ENCODE peak calls at places on chromosomes 13 and 19, in five cellular contexts. K, Z, M, B and T are unnamed samples.

GRCh38 chr19:40607311-40607871 is 6.2 kb downstream of the LTBP4 start:
- DNase-seq in K (no peak), Z (peak), M (no peak), B (no peak), T (no peak)

GRCh38 chr13:94558721-94559120 is 37.2 kb downstream of the TGDS start:
- DNase-seq in K (no peak), Z (peak), M (no peak), B (no peak), T (no peak)

GRCh38 chr13:58025821-58026220 is 394.3 kb downstream of the PCDH17 start:
- DNase-seq in K (no peak), Z (peak), M (no peak), B (no peak), T (no peak)

GRCh38 chr13:100176781-100177389 is 88.0 kb downstream of the PCCA start:
- DNase-seq in K (no peak), Z (no peak), M (no peak), B (no peak), T (no peak)

GRCh38 chr13:23509781-23510543 is 60.2 kb upstream of the TNFRSF19 start:
- DNase-seq in K (no peak), Z (no peak), M (no peak), B (no peak), T (no peak)

GRCh38 chr13:27264181-27264580 is 6.4 kb upstream of the RASL11A start:
- DNase-seq in K (no peak), Z (no peak), M (no peak), B (no peak), T (no peak)

GRCh38 chr19:8544168-8544567 is 30.2 kb upstream of the ZNF414 start:
- DNase-seq in K (no peak), Z (no peak), M (no peak), B (no peak), T (no peak)

GRCh38 chr13:41017744-41018582 is 1.2 kb downstream of the ELF1 start:
- DNase-seq in K (no peak), Z (no peak), M (no peak), B (no peak), T (no peak)

GRCh38 chr13:112067121-112067741 is at the start of gene SOX1:
- DNase-seq in K (no peak), Z (peak), M (no peak), B (no peak), T (no peak)

GRCh38 chr13:99610702-99611289 is 109.5 kb downstream of the TM9SF2 start:
- DNase-seq in K (no peak), Z (peak), M (no peak), B (no peak), T (peak)

GRCh38 chr19:22604571-22605274 is 29.4 kb upstream of the ZNF492 start:
- DNase-seq in K (no peak), Z (no peak), M (no peak), B (no peak), T (no peak)

GRCh38 chr19:805600-806550 is 8.6 kb downstream of the PTBP1 start:
- DNase-seq in K (no peak), Z (peak), M (no peak), B (peak), T (peak)

GRCh38 chr19:18437481-18438330 is at the start of gene ISYNA1:
- DNase-seq in K (no peak), Z (peak), M (no peak), B (peak), T (no peak)

GRCh38 chr19:45403272-45403671 is 1.6 kb downstream of the PPP1R13L start:
- DNase-seq in K (no peak), Z (no peak), M (no peak), B (no peak), T (no peak)

GRCh38 chr19:32012886-32013635 is 332.3 kb upstream of the ZNF507 start:
- DNase-seq in K (no peak), Z (no peak), M (no peak), B (no peak), T (no peak)

GRCh38 chr19:44747739-44748425 is 626 bp upstream of the BCL3 start:
- DNase-seq in K (no peak), Z (peak), M (peak), B (no peak), T (peak)

GRCh38 chr13:52447354-52447753 is 3.1 kb downstream of the VPS36 start:
- DNase-seq in K (no peak), Z (no peak), M (no peak), B (no peak), T (no peak)

GRCh38 chr13:99459101-99459500 is 42.2 kb upstream of the TM9SF2 start:
- DNase-seq in K (no peak), Z (no peak), M (no peak), B (peak), T (no peak)

GRCh38 chr19:42555317-42555716 is 27.0 kb upstream of the CEACAM1 start:
- DNase-seq in K (no peak), Z (peak), M (no peak), B (no peak), T (no peak)

GRCh38 chr19:5070922-5071321 is 102.0 kb downstream of the KDM4B start:
- DNase-seq in K (no peak), Z (no peak), M (no peak), B (no peak), T (no peak)

GRCh38 chr19:54552913-54553310 is 20.7 kb upstream of the LILRA2 start:
- DNase-seq in K (no peak), Z (no peak), M (no peak), B (no peak), T (no peak)

GRCh38 chr13:71149498-71150363 is 717.3 kb downstream of the DACH1 start:
- DNase-seq in K (no peak), Z (no peak), M (no peak), B (no peak), T (no peak)

GRCh38 chr19:55638864-55639359 is 1.9 kb upstream of the ZNF580 start:
- DNase-seq in K (no peak), Z (peak), M (no peak), B (no peak), T (no peak)

GRCh38 chr13:99345345-99345744 is 38.1 kb upstream of the GPR183 start:
- DNase-seq in K (no peak), Z (no peak), M (no peak), B (no peak), T (no peak)

GRCh38 chr19:12995596-12996541 is 594 bp downstream of the NFIX start:
- DNase-seq in K (no peak), Z (no peak), M (no peak), B (peak), T (no peak)

GRCh38 chr19:52277471-52277870 is 8.1 kb downstream of the ZNF766 start:
- DNase-seq in K (no peak), Z (no peak), M (no peak), B (no peak), T (no peak)

GRCh38 chr13:42544246-42544915 is 29.6 kb upstream of the TNFSF11 start:
- DNase-seq in K (no peak), Z (no peak), M (no peak), B (no peak), T (no peak)

GRCh38 chr13:75715598-75716523 is 79.7 kb downstream of the LMO7 start:
- DNase-seq in K (no peak), Z (no peak), M (no peak), B (no peak), T (no peak)

GRCh38 chr19:16571689-16572331 is 405 bp downstream of the SLC35E1 start:
- DNase-seq in K (no peak), Z (peak), M (no peak), B (no peak), T (peak)

GRCh38 chr13:33721719-33722118 is 96.2 kb upstream of the RFC3 start:
- DNase-seq in K (no peak), Z (no peak), M (no peak), B (no peak), T (no peak)

GRCh38 chr13:45198041-45198440 is 2.8 kb downstream of the KCTD4 start:
- DNase-seq in K (no peak), Z (no peak), M (no peak), B (no peak), T (no peak)

GRCh38 chr13:99467764-99468163 is 33.5 kb upstream of the TM9SF2 start:
- DNase-seq in K (no peak), Z (no peak), M (no peak), B (no peak), T (no peak)

GRCh38 chr13:43132228-43132627 is 108.8 kb downstream of the DNAJC15 start:
- DNase-seq in K (peak), Z (peak), M (no peak), B (no peak), T (no peak)

GRCh38 chr13:105996391-105997028 is 539.0 kb downstream of the EFNB2 start:
- DNase-seq in K (no peak), Z (no peak), M (no peak), B (no peak), T (no peak)

GRCh38 chr13:32731576-32731975 is 145.3 kb downstream of the PDS5B start:
- DNase-seq in K (no peak), Z (no peak), M (no peak), B (no peak), T (no peak)

GRCh38 chr19:32041681-32042292 is 303.6 kb upstream of the ZNF507 start:
- DNase-seq in K (no peak), Z (peak), M (no peak), B (peak), T (peak)

GRCh38 chr19:48867119-48867921 is 1.1 kb downstream of the PLEKHA4 start:
- DNase-seq in K (no peak), Z (no peak), M (no peak), B (peak), T (no peak)
- H3K27ac ChIP-seq in K (peak), Z (no peak), M (no peak), B (peak), T (no peak)

DNA sequence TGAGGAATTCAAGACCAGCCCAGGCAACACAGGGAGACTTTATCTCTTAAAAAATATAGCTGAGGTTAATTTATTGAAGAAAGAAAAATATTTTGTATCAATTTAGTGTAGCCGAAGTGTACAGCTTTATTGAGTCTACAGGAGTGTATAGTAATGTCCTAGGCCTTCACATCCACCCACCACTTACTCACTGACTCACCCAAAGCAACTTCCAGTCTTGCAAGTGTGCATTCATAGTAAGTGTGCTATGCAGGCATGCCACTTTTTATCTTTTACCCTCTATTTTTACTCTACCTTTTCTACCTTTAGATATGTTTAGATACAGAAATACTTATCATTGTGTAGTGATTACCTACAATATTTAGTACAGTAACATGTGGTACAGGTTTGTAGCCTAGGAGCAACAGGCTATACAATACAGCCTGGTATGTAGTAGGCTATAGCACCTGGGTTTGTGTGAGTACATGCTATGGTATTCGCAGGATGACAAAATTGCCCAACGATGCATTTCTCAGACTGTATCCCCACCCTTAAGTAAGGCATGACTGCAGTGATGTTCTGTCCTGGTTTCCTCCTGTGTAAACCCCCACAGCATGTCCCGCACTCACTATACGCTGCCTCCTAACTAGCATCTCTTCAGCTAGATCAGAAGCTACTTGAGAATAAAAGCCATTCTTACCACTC is 15.3 kb upstream of the ATP12A start:
- DNase-seq in K (no peak), Z (no peak), M (no peak), B (no peak), T (no peak)
- TF ChIP-seq REST in K (no peak), Z (no peak), M (no peak), B (no peak), T (no peak)

GRCh38 chr13:85710545-85710944 is 88.7 kb downstream of the SLITRK6 start:
- DNase-seq in K (no peak), Z (no peak), M (no peak), B (no peak), T (no peak)
- TF ChIP-seq POLR2AphosphoS5 in K (no peak), Z (no peak), M (no peak), B (no peak), T (no peak)

GRCh38 chr19:6100284-6100915 is 9.9 kb downstream of the RFX2 start:
- DNase-seq in K (no peak), Z (peak), M (no peak), B (peak), T (peak)
- H3K27ac ChIP-seq in K (no peak), Z (no peak), M (no peak), B (peak), T (peak)

GRCh38 chr13:110348751-110349150 is 41.7 kb downstream of the COL4A2 start:
- DNase-seq in K (no peak), Z (no peak), M (no peak), B (no peak), T (no peak)

GRCh38 chr13:110349239-110349638 is 42.2 kb downstream of the COL4A2 start:
- DNase-seq in K (no peak), Z (no peak), M (no peak), B (no peak), T (no peak)

GRCh38 chr13:110347535-110348308 is 40.6 kb downstream of the COL4A2 start:
- DNase-seq in K (peak), Z (no peak), M (no peak), B (no peak), T (no peak)

GRCh38 chr13:110347088-110347487 is 40.0 kb downstream of the COL4A2 start:
- DNase-seq in K (no peak), Z (no peak), M (no peak), B (no peak), T (no peak)

GRCh38 chr13:110348309-110348625 is 41.2 kb downstream of the COL4A2 start:
- DNase-seq in K (no peak), Z (no peak), M (no peak), B (no peak), T (no peak)
- TF ChIP-seq REST in K (no peak), Z (no peak), M (no peak), B (no peak), T (no peak)

DNA sequence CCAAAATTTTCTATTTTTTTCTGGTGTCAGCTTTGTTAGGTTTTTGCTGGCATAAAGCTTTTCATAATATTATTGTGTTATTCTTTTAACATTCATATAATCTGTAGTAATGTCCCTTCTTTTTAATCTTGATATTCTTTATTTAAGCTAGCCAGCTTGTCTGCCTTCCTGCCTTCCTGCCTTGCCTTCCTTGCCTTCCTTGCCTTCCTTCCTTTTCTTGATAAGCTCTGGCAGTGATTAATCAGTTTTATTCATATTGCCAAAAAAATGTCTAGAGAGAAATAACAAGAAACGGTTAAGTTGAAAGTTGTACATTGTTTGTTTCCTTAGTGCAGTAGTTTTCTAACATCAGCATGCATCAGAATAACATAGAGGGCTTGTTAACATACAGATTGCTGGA is 257.5 kb downstream of the MAB21L1 start:
- DNase-seq in K (no peak), Z (no peak), M (no peak), B (no peak), T (no peak)
- TF ChIP-seq POLR2AphosphoS5 in K (no peak), Z (no peak), M (no peak), B (no peak), T (no peak)

GRCh38 chr13:114065141-114065925 is 67.1 kb downstream of the RASA3 start:
- DNase-seq in K (peak), Z (peak), M (peak), B (peak), T (peak)

GRCh38 chr13:114067886-114068722 is 64.3 kb downstream of the RASA3 start:
- DNase-seq in K (no peak), Z (no peak), M (no peak), B (no peak), T (no peak)

GRCh38 chr13:114065926-114066774 is 66.3 kb downstream of the RASA3 start:
- DNase-seq in K (no peak), Z (no peak), M (no peak), B (no peak), T (no peak)

GRCh38 chr13:114067381-114067885 is 65.0 kb downstream of the RASA3 start:
- DNase-seq in K (no peak), Z (no peak), M (no peak), B (no peak), T (peak)

DNA sequence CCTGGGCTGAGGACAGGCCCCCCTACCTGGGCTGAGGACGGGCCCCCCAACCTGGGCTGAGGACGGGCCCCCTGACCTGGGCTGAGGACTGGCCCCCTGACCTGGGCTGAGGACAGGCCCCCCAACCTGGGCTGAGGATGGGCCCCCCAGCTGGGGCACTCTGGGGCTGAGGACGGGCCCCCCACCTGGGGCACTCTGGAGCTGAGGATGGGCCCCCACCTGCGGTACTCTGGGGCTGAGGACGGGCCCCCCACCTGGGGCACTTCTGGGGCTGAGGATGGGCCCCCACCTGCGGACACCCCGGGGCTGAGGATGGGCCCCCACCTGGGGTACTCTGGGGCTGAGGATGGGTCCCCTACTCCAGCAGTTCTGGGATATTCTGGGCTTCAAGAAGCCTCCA is 65.5 kb downstream of the RASA3 start:
- DNase-seq in K (no peak), Z (no peak), M (no peak), B (no peak), T (no peak)
- H3K27ac ChIP-seq in K (peak), Z (no peak), M (peak), B (no peak), T (peak)

GRCh38 chr19:53389591-53390377 is 5.2 kb upstream of the ZNF765 start:
- DNase-seq in K (no peak), Z (peak), M (no peak), B (peak), T (no peak)

GRCh38 chr19:53388904-53389303 is 6.0 kb upstream of the ZNF765 start:
- DNase-seq in K (no peak), Z (no peak), M (peak), B (no peak), T (no peak)

GRCh38 chr19:53388168-53388567 is 6.8 kb upstream of the ZNF765 start:
- DNase-seq in K (no peak), Z (no peak), M (no peak), B (no peak), T (no peak)
- TF ChIP-seq REST in K (no peak), Z (no peak), M (no peak), B (no peak), T (no peak)

GRCh38 chr19:49929611-49930482 is 543 bp upstream of the NUP62 start:
- DNase-seq in K (peak), Z (peak), M (peak), B (peak), T (peak)
- TF ChIP-seq POLR2AphosphoS5 in K (peak), Z (peak), M (peak), B (peak), T (peak)